ENCODE peak calls at places on chromosomes 1 and 21, in six cellular contexts. O, P, E, Z, X and Y are unnamed samples.

GRCh38 chr1:193868425-193868824 is 682.0 kb upstream of the B3GALT2 start:
- DNase-seq in O (no peak), P (no peak), E (no peak), Z (no peak), X (no peak), Y (no peak)

GRCh38 chr1:204255966-204256365 is 42.2 kb upstream of the GOLT1A start:
- DNase-seq in O (peak; percentile 35), P (no peak), E (no peak), Z (no peak), X (peak; percentile 50), Y (no peak)

GRCh38 chr1:117747605-117748004 is 141.8 kb downstream of the TENT5C start:
- DNase-seq in O (no peak), P (no peak), E (no peak), Z (no peak), X (no peak), Y (no peak)

GRCh38 chr1:164707868-164708331 is 148.9 kb downstream of the PBX1 start:
- DNase-seq in O (peak; percentile 58), P (no peak), E (no peak), Z (no peak), X (peak; percentile 88), Y (no peak)

GRCh38 chr1:212485895-212486590 is 53.3 kb downstream of the NENF start:
- DNase-seq in O (peak; percentile 88), P (no peak), E (no peak), Z (peak; percentile 90), X (peak; percentile 97), Y (peak; percentile 86)

GRCh38 chr1:170010443-170010842 is 64.1 kb downstream of the KIFAP3 start:
- DNase-seq in O (peak; percentile 82), P (no peak), E (peak; percentile 11), Z (no peak), X (peak; percentile 55), Y (no peak)

GRCh38 chr21:35048706-35049617 is at the start of gene RUNX1:
- DNase-seq in O (peak; percentile 75), P (no peak), E (peak; percentile 70), Z (peak; percentile 70), X (peak; percentile 56), Y (no peak)

GRCh38 chr1:151199860-151200581 is 1.7 kb downstream of the PIP5K1A start:
- DNase-seq in O (peak; percentile 90), P (no peak), E (peak; percentile 11), Z (no peak), X (peak; percentile 94), Y (no peak)

GRCh38 chr21:42232176-42232825 is 13.4 kb downstream of the ABCG1 start:
- DNase-seq in O (no peak), P (no peak), E (no peak), Z (no peak), X (no peak), Y (no peak)

GRCh38 chr1:7046314-7046713 is 261.1 kb downstream of the CAMTA1 start:
- DNase-seq in O (peak; percentile 86), P (no peak), E (no peak), Z (peak; percentile 39), X (peak; percentile 77), Y (no peak)

GRCh38 chr21:42818328-42818749 is 61.0 kb downstream of the WDR4 start:
- DNase-seq in O (peak; percentile 70), P (peak; percentile 66), E (peak; percentile 71), Z (peak; percentile 65), X (peak; percentile 39), Y (peak; percentile 43)

GRCh38 chr21:46483300-46484295 is 24.9 kb downstream of the DIP2A start:
- DNase-seq in O (no peak), P (no peak), E (no peak), Z (no peak), X (no peak), Y (no peak)

GRCh38 chr1:86522230-86522629 is 24.6 kb upstream of the CLCA4 start:
- DNase-seq in O (no peak), P (no peak), E (no peak), Z (no peak), X (no peak), Y (no peak)

GRCh38 chr1:201933840-201934430 is 12.4 kb downstream of the LMOD1 start:
- DNase-seq in O (peak; percentile 66), P (no peak), E (no peak), Z (no peak), X (peak; percentile 57), Y (no peak)

GRCh38 chr1:234315091-234315541 is 58.1 kb upstream of the COA6 start:
- DNase-seq in O (peak; percentile 42), P (no peak), E (no peak), Z (no peak), X (peak; percentile 76), Y (no peak)

GRCh38 chr1:172467446-172467845 is 23.6 kb upstream of the PIGC start:
- DNase-seq in O (no peak), P (no peak), E (no peak), Z (no peak), X (no peak), Y (no peak)

GRCh38 chr1:1426496-1426960 is 5.5 kb upstream of the ANKRD65 start:
- DNase-seq in O (no peak), P (no peak), E (no peak), Z (no peak), X (no peak), Y (no peak)

GRCh38 chr1:81179239-81179638 is 621.5 kb upstream of the ADGRL2 start:
- DNase-seq in O (peak; percentile 78), P (no peak), E (no peak), Z (no peak), X (peak; percentile 99), Y (no peak)

GRCh38 chr1:60571811-60572210 is 498.2 kb upstream of the C1orf87 start:
- DNase-seq in O (peak; percentile 54), P (no peak), E (no peak), Z (no peak), X (no peak), Y (no peak)

GRCh38 chr1:173661763-173662162 is 7.9 kb downstream of the ANKRD45 start:
- DNase-seq in O (no peak), P (no peak), E (no peak), Z (no peak), X (no peak), Y (no peak)

GRCh38 chr1:77539510-77540142 is 142.8 kb downstream of the ZZZ3 start:
- DNase-seq in O (peak; percentile 85), P (no peak), E (no peak), Z (peak; percentile 51), X (peak; percentile 81), Y (no peak)

DNA sequence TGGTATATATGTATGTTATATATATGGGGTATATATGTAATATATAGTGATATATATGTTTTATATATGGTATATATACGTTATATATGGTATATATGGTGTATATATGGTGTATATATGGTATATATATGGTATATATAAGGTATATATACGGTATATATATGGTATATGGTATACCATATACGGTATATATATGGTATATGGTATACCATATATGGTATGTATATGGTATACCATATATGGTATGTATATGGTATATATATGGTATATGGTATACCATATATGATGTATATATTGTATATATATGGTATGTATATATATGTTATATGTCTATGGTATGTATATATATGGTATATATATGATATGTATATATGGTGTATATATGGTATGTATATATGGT is 447.7 kb upstream of the USP24 start:
- DNase-seq in O (no peak), P (no peak), E (no peak), Z (no peak), X (no peak), Y (no peak)
- H3K27ac ChIP-seq in O (no peak overlapping the region), P (no peak overlapping the region), E (no peak overlapping the region), Z (no peak overlapping the region), X (no peak overlapping the region), Y (no peak overlapping the region)

GRCh38 chr1:39849203-39849602 is 34.1 kb downstream of the TRIT1 start:
- DNase-seq in O (no peak), P (no peak), E (no peak), Z (no peak), X (peak; percentile 8), Y (no peak)

GRCh38 chr1:39852214-39852791 is 31.0 kb downstream of the TRIT1 start:
- DNase-seq in O (peak; percentile 12), P (peak; percentile 67), E (no peak), Z (no peak), X (peak; percentile 18), Y (no peak)

GRCh38 chr1:39852876-39853275 is 30.4 kb downstream of the TRIT1 start:
- DNase-seq in O (no peak), P (no peak), E (no peak), Z (no peak), X (no peak), Y (no peak)

GRCh38 chr1:39847940-39848339 is 35.4 kb downstream of the TRIT1 start:
- DNase-seq in O (no peak), P (no peak), E (no peak), Z (no peak), X (no peak), Y (no peak)

GRCh38 chr1:39850606-39851216 is 32.6 kb downstream of the TRIT1 start:
- DNase-seq in O (no peak), P (peak; percentile 85), E (no peak), Z (no peak), X (no peak), Y (peak; percentile 73)
- H3K4me3 ChIP-seq in O (no peak overlapping the region), P (no peak overlapping the region), E (no peak overlapping the region), Z (no peak overlapping the region), X (no peak overlapping the region), Y (no peak overlapping the region)

GRCh38 chr21:30962013-30962412 is 76.3 kb downstream of the KRTAP19-8 start:
- DNase-seq in O (no peak), P (no peak), E (no peak), Z (no peak), X (no peak), Y (no peak)
- TF ChIP-seq CTCF in O (no peak), P (no peak), E (no peak), Z (no peak), X (no peak), Y (no peak)

GRCh38 chr1:226349801-226350503 is 41.0 kb upstream of the LIN9 start:
- DNase-seq in O (peak; percentile 52), P (no peak), E (no peak), Z (no peak), X (no peak), Y (no peak)

GRCh38 chr1:226349081-226349480 is 40.1 kb upstream of the LIN9 start:
- DNase-seq in O (no peak), P (no peak), E (no peak), Z (no peak), X (no peak), Y (no peak)

GRCh38 chr1:226342656-226343055 is 33.7 kb upstream of the LIN9 start:
- DNase-seq in O (no peak), P (no peak), E (no peak), Z (no peak), X (no peak), Y (no peak)

GRCh38 chr1:226350504-226350865 is 41.5 kb upstream of the LIN9 start:
- DNase-seq in O (no peak), P (no peak), E (no peak), Z (no peak), X (no peak), Y (no peak)

DNA sequence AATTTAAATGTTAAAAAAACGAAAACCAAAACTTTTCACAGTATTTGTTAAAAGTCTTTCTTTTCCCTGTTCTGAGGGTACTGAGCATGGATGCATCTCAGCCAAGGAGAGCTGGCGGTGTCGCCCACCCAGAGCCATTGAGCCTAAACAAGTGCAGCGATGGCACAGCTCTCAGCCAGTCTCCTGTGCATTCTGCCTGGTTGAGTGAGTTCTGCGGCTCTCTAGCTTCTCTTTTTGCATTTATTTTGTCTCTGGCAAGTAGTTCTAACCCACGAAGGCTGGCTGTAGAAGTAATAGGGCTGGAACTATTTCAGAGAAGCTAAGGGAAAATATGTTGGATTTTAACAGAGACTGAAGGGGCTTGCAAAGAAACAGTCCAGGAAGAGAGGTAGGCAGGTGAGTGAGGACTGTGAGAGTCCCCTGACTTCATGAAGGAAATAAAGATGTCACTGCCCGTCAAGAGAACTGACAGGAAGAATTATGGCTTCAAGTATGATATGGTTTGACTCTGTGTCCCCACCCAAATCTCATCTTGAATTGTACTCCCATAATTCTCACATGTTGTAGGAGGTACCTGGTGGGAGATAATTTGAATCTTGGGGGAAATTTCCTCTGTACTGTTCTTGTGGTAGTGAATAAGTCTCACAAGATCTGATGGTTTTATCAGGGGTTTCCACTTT is 35.6 kb upstream of the LIN9 start:
- DNase-seq in O (no peak), P (no peak), E (no peak), Z (no peak), X (no peak), Y (no peak)
- H3K27ac ChIP-seq in O (no peak overlapping the region), P (no peak overlapping the region), E (no peak overlapping the region), Z (no peak overlapping the region), X (no peak overlapping the region), Y (no peak overlapping the region)